ENCODE peak calls at places on chromosomes 7 and 10, in five cellular contexts. X, K, S, U and Y are unnamed samples.

GRCh38 chr7:22452142-22452763 is 47.7 kb downstream of the STEAP1B start:
- DNase-seq in S (peak), K (peak), X (no peak), U (peak), Y (peak)

GRCh38 chr7:66460921-66461361 is 167.7 kb upstream of the KCTD7 start:
- DNase-seq in K (no peak), X (no peak), S (no peak), U (no peak), Y (no peak)

GRCh38 chr10:48251525-48252353 is 22.8 kb downstream of the FRMPD2 start:
- DNase-seq in U (no peak), K (no peak), X (no peak), S (no peak), Y (no peak)

GRCh38 chr7:16295558-16295957 is 125.8 kb downstream of the CRPPA start:
- DNase-seq in S (no peak), K (no peak), U (no peak), X (no peak), Y (no peak)

GRCh38 chr7:106127984-106128780 is 16.1 kb upstream of the SYPL1 start:
- DNase-seq in X (peak), S (no peak), U (peak), K (no peak), Y (no peak)

GRCh38 chr7:123711832-123712293 is 36.9 kb downstream of the WASL start:
- DNase-seq in U (no peak), X (no peak), S (no peak), K (no peak), Y (no peak)

GRCh38 chr10:51246156-51246555 is 171.9 kb downstream of the PRKG1 start:
- DNase-seq in X (no peak), S (no peak), U (no peak), K (no peak), Y (no peak)

GRCh38 chr10:3077506-3077905 is 10.2 kb downstream of the PFKP start:
- DNase-seq in U (no peak), K (no peak), S (no peak), X (no peak), Y (no peak)

GRCh38 chr7:41711283-41712064 is 8.6 kb upstream of the INHBA start:
- DNase-seq in K (no peak), S (peak), X (peak), U (no peak), Y (peak)

DNA sequence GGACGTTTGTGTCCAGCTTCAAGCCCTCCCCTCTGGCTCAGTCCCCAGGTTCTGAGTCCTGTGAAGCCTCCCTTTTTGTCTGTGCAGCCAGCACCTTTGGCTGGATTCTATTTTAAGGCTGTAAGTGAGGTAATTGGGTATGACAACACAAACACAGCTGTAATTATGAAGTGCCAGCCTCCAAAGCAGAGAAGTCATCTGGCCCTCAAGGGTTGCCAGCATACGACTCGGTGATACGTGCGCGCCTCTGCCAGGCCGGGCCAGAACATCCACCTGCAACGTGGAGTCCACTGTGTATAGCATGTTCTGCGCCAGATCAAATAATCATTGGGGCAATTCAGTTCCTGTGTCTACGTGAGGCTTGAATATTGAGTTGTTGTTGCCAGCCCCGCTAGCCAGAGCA is 6.7 kb upstream of the FAM180A start:
- DNase-seq in K (no peak), U (no peak), S (no peak), X (no peak), Y (no peak)
- H3K18ac ChIP-seq in K (no peak), U (no peak), S (no peak), X (no peak), Y (no peak)

DNA sequence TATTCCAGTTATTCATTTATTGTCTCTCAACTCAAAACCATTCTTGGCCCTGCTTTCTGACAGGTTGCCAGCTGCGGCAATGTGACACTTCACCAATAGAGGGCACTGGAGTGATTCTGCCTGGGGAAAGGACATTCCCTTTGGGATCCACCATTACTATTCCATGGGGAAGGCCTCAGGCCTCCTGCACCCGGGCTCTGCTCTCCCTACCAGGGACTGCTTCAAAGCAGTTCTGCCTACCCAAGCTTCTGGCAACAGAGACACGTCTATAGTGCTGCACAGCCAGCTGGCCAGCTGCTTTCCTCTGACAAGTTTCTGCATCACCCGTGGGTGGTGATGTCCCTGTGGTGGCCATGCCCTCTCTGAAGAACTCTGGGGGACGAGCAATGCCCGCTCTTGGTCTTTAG is 163.9 kb downstream of the ELMO1 start:
- DNase-seq in X (no peak), K (peak), U (peak), S (peak), Y (peak)
- H3K18ac ChIP-seq in X (no peak), K (no peak), U (no peak), S (peak), Y (no peak)

GRCh38 chr7:29574659-29575058 is 11.0 kb downstream of the PRR15 start:
- DNase-seq in S (no peak), K (no peak), U (no peak), X (no peak), Y (no peak)
- H3K18ac ChIP-seq in S (no peak), K (no peak), U (no peak), X (no peak), Y (no peak)

GRCh38 chr10:88154596-88155250 is 291.3 kb downstream of the PTEN start:
- DNase-seq in S (no peak), U (peak), K (no peak), X (peak), Y (no peak)
- H3K18ac ChIP-seq in S (no peak), U (no peak), K (no peak), X (peak), Y (no peak)

GRCh38 chr10:112838784-112839481 is 111.1 kb upstream of the TCF7L2 start:
- DNase-seq in S (peak), U (no peak), K (no peak), X (no peak), Y (peak)

GRCh38 chr10:112842832-112843360 is 107.2 kb upstream of the TCF7L2 start:
- DNase-seq in S (peak), K (no peak), U (peak), X (peak), Y (no peak)

GRCh38 chr10:112835933-112836564 is 114.0 kb upstream of the TCF7L2 start:
- DNase-seq in U (no peak), K (no peak), S (no peak), X (no peak), Y (no peak)

GRCh38 chr10:112843623-112844022 is 106.4 kb upstream of the TCF7L2 start:
- DNase-seq in X (no peak), S (no peak), U (no peak), K (no peak), Y (no peak)

DNA sequence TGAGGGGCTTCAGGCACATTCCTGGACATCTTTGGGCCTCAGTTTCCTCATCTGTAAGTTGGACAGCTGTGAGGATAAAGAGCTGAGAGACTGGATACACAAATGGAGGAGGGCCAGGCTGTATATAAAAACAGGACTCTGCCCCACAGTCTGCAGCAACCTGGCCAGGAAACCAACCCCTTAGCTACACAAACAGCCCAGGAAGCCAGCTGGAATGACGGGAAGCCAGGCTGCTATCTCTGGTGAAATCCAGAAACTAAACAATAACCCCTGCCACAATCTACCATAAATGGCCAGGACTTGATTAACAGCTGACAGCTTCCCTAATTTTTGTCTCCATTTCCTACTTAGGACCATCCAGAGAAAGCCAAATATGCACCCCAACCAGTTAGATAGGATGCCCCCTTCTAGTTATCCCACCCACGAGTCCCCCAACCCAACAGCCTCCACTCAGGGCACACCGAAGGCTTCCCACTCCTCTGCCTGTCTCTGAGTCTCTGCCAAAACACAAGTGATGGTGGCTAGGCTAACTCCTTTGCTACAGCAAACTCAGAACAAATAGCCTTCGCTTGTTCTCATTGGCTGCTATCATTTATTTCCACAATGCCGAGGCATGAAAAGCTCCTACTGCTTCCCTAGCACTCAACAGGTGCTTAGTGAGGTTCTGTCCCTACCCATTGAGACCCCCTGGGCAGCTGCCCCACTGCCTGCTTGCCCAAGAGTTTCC is 110.0 kb upstream of the TCF7L2 start:
- DNase-seq in K (no peak), X (no peak), U (no peak), S (no peak), Y (no peak)
- H3K18ac ChIP-seq in K (peak), X (no peak), U (no peak), S (no peak), Y (no peak)